ENCODE peak calls at places on chromosomes 16 and 17, in four cellular contexts. N is CD8-positive, alpha-beta memory T cell; C is CD4-positive, CD25-positive, alpha-beta regulatory T cell; I is adrenal gland. A is an unnamed sample.

GRCh38 chr17:38325221-38325851 is 18.4 kb downstream of the GPR179 start:
- DNase-seq in N (no peak), C (no peak), I (no peak), A (no peak)

GRCh38 chr16:85220125-85220839 is 108.0 kb upstream of the CIBAR2 start:
- DNase-seq in N (no peak), C (no peak), I (peak; percentile 92), A (peak; percentile 93)

GRCh38 chr16:21301168-21301894 is 23.2 kb upstream of the CRYM start:
- DNase-seq in N (no peak), C (peak; percentile 37), I (peak; percentile 72), A (peak; percentile 63)

GRCh38 chr16:9072806-9073341 is 18.6 kb upstream of the HAPSTR1 start:
- DNase-seq in N (no peak), C (peak; percentile 57), I (no peak), A (no peak)

GRCh38 chr17:27408891-27409290 is 47.4 kb upstream of the KSR1 start:
- DNase-seq in N (no peak), C (no peak), I (no peak), A (no peak)

GRCh38 chr16:50308237-50308965 is 42.0 kb downstream of the ADCY7 start:
- DNase-seq in N (peak; percentile 44), C (no peak), I (peak; percentile 17), A (peak; percentile 39)

GRCh38 chr17:80559688-80560290 is 15.2 kb downstream of the RPTOR start:
- DNase-seq in N (no peak), C (no peak), I (no peak), A (no peak)

GRCh38 chr17:17468217-17469010 is 8.4 kb upstream of the MED9 start:
- DNase-seq in N (no peak), C (no peak), I (peak; percentile 80), A (no peak)

GRCh38 chr17:35341465-35341992 is 31.9 kb downstream of the SLFN11 start:
- DNase-seq in N (peak; percentile 50), C (peak; percentile 79), I (no peak), A (no peak)

GRCh38 chr16:75111514-75112280 is 4.9 kb downstream of the LDHD start:
- DNase-seq in N (no peak), C (no peak), I (no peak), A (no peak)

GRCh38 chr16:13322357-13322756 is 421.0 kb downstream of the SHISA9 start:
- DNase-seq in N (no peak), C (no peak), I (no peak), A (no peak)

GRCh38 chr17:18321309-18321708 is 6.2 kb downstream of the SMCR8 start:
- DNase-seq in N (no peak), C (no peak), I (no peak), A (no peak)

GRCh38 chr16:81560979-81561657 is 116.5 kb downstream of the CMIP start:
- DNase-seq in N (no peak), C (no peak), I (peak; percentile 48), A (no peak)

GRCh38 chr16:30561212-30561816 is 3.1 kb upstream of the ZNF764 start:
- DNase-seq in N (no peak), C (peak; percentile 56), I (no peak), A (peak; percentile 41)

GRCh38 chr17:65000798-65001197 is 55.7 kb downstream of the GNA13 start:
- DNase-seq in N (no peak), C (no peak), I (no peak), A (no peak)

GRCh38 chr16:79970551-79971236 is 370.2 kb upstream of the MAF start:
- DNase-seq in N (no peak), C (no peak), I (peak; percentile 53), A (peak; percentile 64)

GRCh38 chr17:22303865-22304264 is 611.5 kb downstream of the KCNJ18 start:
- DNase-seq in N (no peak), C (no peak), I (no peak), A (no peak)

GRCh38 chr16:87550510-87550961 is 51.8 kb upstream of the JPH3 start:
- DNase-seq in N (peak; percentile 62), C (peak; percentile 44), I (peak; percentile 57), A (peak; percentile 70)

GRCh38 chr16:49961087-49961486 is 63.9 kb upstream of the CNEP1R1 start:
- DNase-seq in N (no peak), C (no peak), I (no peak), A (no peak)

GRCh38 chr17:6915620-6916019 is 80.2 kb upstream of the ALOX12 start:
- DNase-seq in N (no peak), C (no peak), I (no peak), A (no peak)

GRCh38 chr16:15933781-15934180 is 15.6 kb upstream of the ABCC1 start:
- DNase-seq in N (no peak), C (no peak), I (no peak), A (no peak)

GRCh38 chr17:7177954-7178477 is 1.2 kb downstream of the ASGR1 start:
- DNase-seq in N (no peak), C (no peak), I (no peak), A (no peak)

GRCh38 chr16:74892574-74893461 is 92.1 kb downstream of the WDR59 start:
- DNase-seq in N (no peak), C (no peak), I (no peak), A (no peak)

GRCh38 chr16:19809121-19809635 is 75.5 kb downstream of the GPRC5B start:
- DNase-seq in N (no peak), C (peak; percentile 53), I (no peak), A (peak; percentile 83)

GRCh38 chr17:42685831-42686230 is 3.5 kb downstream of the CNTNAP1 start:
- DNase-seq in N (no peak), C (no peak), I (no peak), A (no peak)

GRCh38 chr17:33292981-33293867 is at the start of gene ASIC2:
- DNase-seq in N (no peak), C (no peak), I (no peak), A (peak; percentile 13)

GRCh38 chr17:17147821-17148220 is 58.3 kb downstream of the PLD6 start:
- DNase-seq in N (no peak), C (no peak), I (no peak), A (no peak)

GRCh38 chr16:2166263-2167080 is 10.9 kb downstream of the TRAF7 start:
- DNase-seq in N (no peak), C (no peak), I (no peak), A (no peak)

GRCh38 chr16:913817-914440 is 56.9 kb downstream of the LMF1 start:
- DNase-seq in N (no peak), C (no peak), I (no peak), A (no peak)

DNA sequence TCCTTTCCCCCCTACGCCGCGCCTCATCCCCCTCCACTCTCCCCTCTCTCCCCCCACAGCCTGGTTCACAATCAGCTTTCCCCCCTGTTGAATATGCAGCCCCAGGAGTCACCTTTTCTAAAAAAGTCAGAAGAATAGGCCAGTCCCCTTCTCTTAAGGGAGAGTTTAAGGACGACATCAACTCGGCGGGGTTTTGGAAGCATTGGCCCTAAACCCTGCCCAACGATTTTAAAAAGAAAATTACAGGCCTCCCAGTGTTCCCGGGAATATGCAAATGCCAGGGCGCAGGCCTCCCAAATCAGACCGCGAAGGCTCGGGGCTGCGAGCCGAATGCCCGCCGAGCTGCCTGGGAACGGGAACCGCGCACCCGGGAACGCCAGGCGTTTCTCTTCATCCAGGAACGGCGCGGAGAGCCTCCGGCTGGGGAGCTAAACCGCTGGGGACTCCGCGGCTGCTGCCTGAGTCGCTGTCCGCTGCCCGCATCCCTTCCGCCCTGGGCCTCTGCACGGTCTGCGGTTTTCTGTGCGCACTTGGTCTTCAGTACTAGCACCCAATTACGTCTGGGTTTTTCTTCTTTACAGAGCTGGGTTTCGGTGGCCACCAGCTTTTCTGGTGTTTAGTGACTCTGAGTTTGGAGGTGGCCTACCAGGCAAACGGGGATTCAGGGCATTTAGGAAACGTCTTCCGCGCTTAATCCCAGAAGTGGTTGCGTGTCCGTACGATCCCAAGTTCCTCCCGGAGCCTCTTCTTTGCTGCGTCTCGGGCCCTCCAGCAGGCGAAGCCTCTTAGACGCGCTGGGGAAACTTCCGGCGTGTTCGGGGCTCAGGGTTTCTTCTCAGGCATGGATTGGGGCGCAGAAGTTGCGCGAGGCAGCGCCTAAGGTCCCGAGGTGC is 5.7 kb downstream of the IRX5 start:
- DNase-seq in N (no peak), C (no peak), I (no peak), A (no peak)
- H3K27me3 ChIP-seq in N (peaks cover 49% of the 10 kb centered on the region), C (peaks cover 33% of the 10 kb centered on the region), I (peaks cover 89% of the 10 kb centered on the region), A (peaks cover 39% of the 10 kb centered on the region)

GRCh38 chr16:56584276-56584675 is 5.1 kb upstream of the MT3 start:
- DNase-seq in N (no peak), C (no peak), I (no peak), A (no peak)
- H3K27me3 ChIP-seq in N (peaks cover 8% of the 10 kb centered on the region), C (peaks cover 4% of the 10 kb centered on the region), I (no peaks in the 10 kb centered on the region), A (no peaks in the 10 kb centered on the region)

DNA sequence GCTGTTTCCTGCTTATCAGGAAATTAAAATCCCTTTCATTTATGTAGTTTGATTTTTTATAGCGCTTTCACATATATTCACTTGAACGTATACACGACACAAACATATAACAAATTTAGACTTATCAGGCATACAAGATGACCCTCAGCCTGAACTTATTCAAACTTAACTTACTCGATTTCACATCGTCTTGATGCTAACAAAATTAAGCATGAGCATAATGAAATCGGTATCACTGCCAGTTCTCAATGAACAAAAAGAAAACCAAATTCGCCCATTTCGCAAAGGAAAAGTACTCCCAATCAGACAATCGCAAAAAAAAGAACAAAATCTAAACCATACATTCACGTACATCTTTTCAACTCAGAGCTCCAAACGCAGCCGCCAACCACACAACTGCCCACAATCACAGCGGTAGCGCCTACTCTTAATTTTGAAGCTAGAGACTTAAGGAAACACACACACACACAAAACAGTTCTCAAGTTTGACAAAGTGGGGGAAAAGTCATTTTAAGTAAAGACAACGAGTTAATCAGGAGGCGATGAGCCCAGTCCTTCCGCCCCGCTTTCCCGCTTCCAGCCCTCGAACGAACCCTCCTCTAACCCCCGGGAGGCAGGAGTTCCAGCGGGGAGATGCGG is 1.0 kb downstream of the GJC1 start:
- DNase-seq in N (no peak), C (peak; percentile 30), I (no peak), A (no peak)
- H3K27me3 ChIP-seq in N (peaks cover 35% of the 10 kb centered on the region), C (peaks cover 24% of the 10 kb centered on the region), I (peaks cover 58% of the 10 kb centered on the region), A (peaks cover 19% of the 10 kb centered on the region)

DNA sequence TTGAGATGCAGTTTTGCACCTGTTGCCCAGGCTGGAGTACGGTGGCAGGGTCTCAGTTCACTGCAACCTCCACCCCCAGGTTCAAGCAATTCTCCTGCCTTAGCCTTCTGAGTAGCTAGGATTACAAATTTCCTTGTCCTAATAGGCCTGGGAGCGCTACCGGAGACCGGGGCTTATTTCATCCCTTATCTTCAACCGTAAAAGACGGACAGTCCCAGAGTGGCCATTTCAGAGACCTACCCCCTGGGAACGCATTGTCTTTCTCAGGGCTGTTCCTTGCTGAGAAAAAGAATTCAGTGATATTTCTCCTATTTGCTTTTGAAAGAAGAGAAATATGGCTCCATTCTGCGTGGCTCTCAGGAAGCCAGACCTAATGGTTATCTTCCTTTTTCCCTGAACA is 39.6 kb upstream of the GINS3 start:
- DNase-seq in N (no peak), C (no peak), I (no peak), A (no peak)
- H3K27me3 ChIP-seq in N (no peaks in the 10 kb centered on the region), C (peaks cover 6% of the 10 kb centered on the region), I (no peaks in the 10 kb centered on the region), A (no peaks in the 10 kb centered on the region)

A was measured in psoas muscle.